ENCODE peak calls at places on chromosomes 16 and 17, in five cellular contexts. Y is BE2C, V is HCT116, B is heart right ventricle, Q is heart left ventricle. X is an unnamed sample. For H3K27me3, the result is how much of the 10 kb centered on the place peaks cover.

GRCh38 chr16:22075043-22075757 is 17.1 kb upstream of the VWA3A start:
- DNase-seq in Y (no peak), B (no peak), Q (no peak), V (no peak), X (peak)

GRCh38 chr17:75904749-75905521 is at the start of gene MRPL38:
- DNase-seq in V (peak), Q (peak), B (peak), Y (peak), X (peak)

GRCh38 chr16:64012166-64012565 is 1109.7 kb downstream of the CDH11 start:
- DNase-seq in V (no peak), B (no peak), Y (no peak), Q (no peak), X (no peak)

GRCh38 chr16:17382949-17383348 is 87.8 kb downstream of the XYLT1 start:
- DNase-seq in B (no peak), Y (no peak), Q (no peak), V (no peak), X (no peak)

GRCh38 chr17:31696184-31696602 is 162.9 kb downstream of the COPRS start:
- DNase-seq in Q (peak), B (peak), Y (peak), V (no peak), X (peak)

GRCh38 chr16:14681115-14681514 is 13.0 kb downstream of the PLA2G10 start:
- DNase-seq in V (no peak), Y (no peak), B (no peak), Q (no peak), X (no peak)

GRCh38 chr17:78724544-78724943 is 57.5 kb downstream of the CYTH1 start:
- DNase-seq in Y (peak), V (no peak), B (peak), Q (peak), X (no peak)

GRCh38 chr17:5877366-5877765 is 192.8 kb upstream of the WSCD1 start:
- DNase-seq in V (no peak), Q (no peak), Y (no peak), B (no peak), X (no peak)

GRCh38 chr17:38727661-38728220 is 2.4 kb upstream of the CISD3 start:
- DNase-seq in Y (no peak), B (no peak), V (no peak), Q (no peak), X (no peak)

GRCh38 chr16:59633996-59634579 is 900.0 kb upstream of the GOT2 start:
- DNase-seq in B (no peak), Q (no peak), V (no peak), Y (no peak), X (peak)

GRCh38 chr17:40499551-40500189 is 1.8 kb downstream of the TNS4 start:
- DNase-seq in Y (peak), B (peak), Q (peak), V (no peak), X (peak)

GRCh38 chr17:40498281-40499084 is 2.9 kb downstream of the TNS4 start:
- DNase-seq in V (no peak), Q (no peak), Y (no peak), B (no peak), X (no peak)

GRCh38 chr17:40500709-40501108 is 714 bp downstream of the TNS4 start:
- DNase-seq in Q (no peak), Y (no peak), V (no peak), B (no peak), X (no peak)

GRCh38 chr17:40501499-40501911 is at the start of gene TNS4:
- DNase-seq in V (peak), B (no peak), Q (no peak), Y (no peak), X (no peak)

DNA sequence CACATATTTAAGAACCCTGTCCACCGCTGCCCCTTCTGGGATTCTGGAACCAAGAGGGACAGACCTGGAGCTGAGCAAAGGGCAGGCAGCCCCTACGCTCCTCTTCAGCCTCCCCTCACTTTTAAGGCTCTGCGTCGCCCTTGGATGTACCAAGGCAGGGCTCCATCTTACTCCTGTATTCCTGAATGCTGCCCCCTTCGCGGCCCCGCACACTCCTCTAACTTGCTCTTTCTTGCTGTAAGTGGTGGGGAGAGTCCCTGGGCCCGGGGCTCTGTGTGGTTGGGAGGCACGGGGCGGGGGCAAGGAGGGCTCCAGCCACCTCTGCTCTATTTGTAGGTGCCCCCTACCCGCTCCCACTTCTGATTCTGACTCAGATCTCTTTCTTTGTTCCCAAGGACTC is 1.2 kb downstream of the TNS4 start:
- DNase-seq in Y (no peak), V (no peak), B (no peak), Q (no peak), X (no peak)
- H3K4me3 ChIP-seq in Y (no peak), V (peak), B (no peak), Q (no peak), X (no peak)

GRCh38 chr16:23433261-23433920 is 19.6 kb downstream of the COG7 start:
- DNase-seq in Q (no peak), B (no peak), V (no peak), Y (no peak), X (no peak)
- H3K27me3 ChIP-seq in Q (under half), B (under half), V (under half), Y (under half), X (under half)

GRCh38 chr17:37661372-37662014 is 18.2 kb upstream of the DDX52 start:
- DNase-seq in Q (no peak), V (no peak), Y (no peak), B (no peak), X (no peak)
- TF ChIP-seq CTCF in Q (no peak), V (peak), Y (peak), B (no peak), X (peak)

GRCh38 chr16:23436992-23437391 is 16.0 kb downstream of the COG7 start:
- DNase-seq in Q (no peak), B (no peak), V (no peak), Y (no peak), X (no peak)
- H3K4me3 ChIP-seq in Q (no peak), B (no peak), V (no peak), Y (no peak), X (no peak)

GRCh38 chr17:79757140-79757745 is 20.7 kb upstream of the CBX2 start:
- DNase-seq in V (no peak), Q (no peak), B (no peak), Y (no peak), X (no peak)

GRCh38 chr17:79758260-79758659 is 19.7 kb upstream of the CBX2 start:
- DNase-seq in V (no peak), Q (no peak), B (no peak), Y (no peak), X (no peak)

GRCh38 chr17:79761894-79762570 is 15.9 kb upstream of the CBX2 start:
- DNase-seq in V (no peak), Q (no peak), Y (no peak), B (no peak), X (no peak)

GRCh38 chr17:79755591-79755990 is 22.4 kb upstream of the CBX2 start:
- DNase-seq in Y (no peak), V (no peak), B (no peak), Q (no peak), X (no peak)

DNA sequence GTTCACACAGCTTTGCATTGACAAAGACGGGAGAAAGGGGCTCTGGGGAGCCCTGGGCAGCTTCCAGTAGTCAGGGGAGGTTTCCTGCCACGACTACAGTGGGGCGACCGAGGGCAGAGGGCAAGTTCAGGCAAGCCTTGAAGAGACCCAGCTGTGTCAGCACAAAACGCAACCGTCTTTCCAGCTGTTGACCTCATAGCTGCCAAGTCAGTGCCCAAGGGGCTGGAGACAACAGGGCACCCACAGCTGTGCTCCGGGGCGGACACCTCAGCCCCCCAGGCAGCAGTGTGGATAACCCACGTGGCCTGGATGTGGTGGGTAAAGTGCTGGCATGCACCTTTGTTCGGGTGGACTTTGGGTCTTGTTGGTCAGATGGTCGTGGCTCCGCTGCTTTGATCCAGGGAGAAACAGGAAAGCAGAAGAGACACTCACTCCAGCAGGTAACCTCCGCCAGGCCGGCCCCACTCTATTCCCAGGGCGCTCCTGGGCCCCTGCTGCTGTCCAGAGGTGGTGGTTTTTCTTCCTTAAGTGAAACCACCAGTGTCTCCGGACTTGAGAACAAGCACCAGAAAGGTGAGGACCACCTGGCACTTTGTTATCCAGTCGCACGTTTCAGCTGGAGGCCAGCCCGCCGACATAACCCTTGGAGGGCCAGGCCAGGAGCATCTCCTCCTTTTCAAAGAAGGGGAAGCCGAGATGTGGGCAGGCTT is 17.6 kb upstream of the CBX2 start:
- DNase-seq in B (no peak), V (no peak), Q (no peak), Y (no peak), X (no peak)
- H3K27me3 ChIP-seq in B (under half), V (under half), Q (under half), Y (under half), X (under half)

GRCh38 chr16:2208308-2208707 is 2.4 kb downstream of the BRICD5 start:
- DNase-seq in B (no peak), Q (no peak), Y (no peak), V (no peak), X (no peak)

GRCh38 chr16:2210386-2211365 is at the start of gene BRICD5:
- DNase-seq in Q (no peak), V (no peak), Y (no peak), B (no peak), X (no peak)

GRCh38 chr16:2210009-2210332 is 692 bp downstream of the BRICD5 start:
- DNase-seq in Q (no peak), B (no peak), V (no peak), Y (no peak), X (no peak)

GRCh38 chr16:2208772-2209171 is 1.9 kb downstream of the BRICD5 start:
- DNase-seq in V (no peak), Q (no peak), B (no peak), Y (no peak), X (no peak)

DNA sequence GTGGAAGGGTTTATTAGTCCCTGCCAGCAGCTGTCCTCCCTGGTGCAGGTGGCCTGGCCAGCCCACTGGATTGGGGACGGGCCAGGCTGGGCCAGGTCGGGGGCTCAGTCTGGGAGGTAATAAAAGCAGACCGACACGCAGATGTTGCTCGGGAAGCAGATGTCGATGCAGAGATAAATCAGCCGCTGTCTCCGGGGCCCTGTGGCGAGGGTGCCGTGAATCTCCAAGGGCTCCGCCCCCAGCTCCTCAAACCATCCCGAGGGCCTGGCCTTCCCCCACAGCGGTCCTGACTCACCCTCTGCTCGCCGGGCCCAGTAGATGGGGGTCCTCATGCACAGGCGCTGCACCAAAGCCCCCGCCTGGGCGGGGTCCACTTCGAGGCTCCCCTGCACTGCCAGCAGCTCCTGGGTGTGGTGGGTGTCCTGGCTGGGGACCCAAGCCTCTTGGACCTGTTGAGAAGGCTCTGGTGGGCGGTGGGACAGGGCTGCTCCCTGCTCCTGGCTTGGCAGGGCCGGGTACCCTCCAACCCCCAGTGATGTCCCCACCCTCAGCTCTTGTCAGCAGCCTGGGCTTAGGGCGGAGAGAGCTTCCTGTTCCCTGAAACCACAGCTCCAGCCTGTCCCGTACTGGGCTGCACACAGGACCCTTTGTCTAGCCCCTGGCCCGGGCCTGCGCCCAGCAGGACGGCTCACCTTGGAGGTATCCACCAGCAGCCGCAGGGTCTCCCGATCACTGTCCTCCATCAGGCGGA is 1.2 kb downstream of the BRICD5 start:
- DNase-seq in V (no peak), B (no peak), Y (no peak), Q (no peak), X (no peak)
- TF ChIP-seq CTCF in V (no peak), B (no peak), Y (no peak), Q (no peak), X (no peak)

GRCh38 chr17:65398036-65398787 is 163.2 kb downstream of the AXIN2 start:
- DNase-seq in B (no peak), V (no peak), Y (no peak), Q (no peak), X (no peak)
- H3K4me3 ChIP-seq in B (no peak), V (no peak), Y (no peak), Q (no peak), X (no peak)

GRCh38 chr17:29010586-29010985 is 4.8 kb upstream of the SEZ6 start:
- DNase-seq in Q (no peak), B (no peak), V (no peak), Y (no peak), X (no peak)
- H3K27me3 ChIP-seq in Q (under half), B (under half), V (half or more), Y (under half), X (under half)

DNA sequence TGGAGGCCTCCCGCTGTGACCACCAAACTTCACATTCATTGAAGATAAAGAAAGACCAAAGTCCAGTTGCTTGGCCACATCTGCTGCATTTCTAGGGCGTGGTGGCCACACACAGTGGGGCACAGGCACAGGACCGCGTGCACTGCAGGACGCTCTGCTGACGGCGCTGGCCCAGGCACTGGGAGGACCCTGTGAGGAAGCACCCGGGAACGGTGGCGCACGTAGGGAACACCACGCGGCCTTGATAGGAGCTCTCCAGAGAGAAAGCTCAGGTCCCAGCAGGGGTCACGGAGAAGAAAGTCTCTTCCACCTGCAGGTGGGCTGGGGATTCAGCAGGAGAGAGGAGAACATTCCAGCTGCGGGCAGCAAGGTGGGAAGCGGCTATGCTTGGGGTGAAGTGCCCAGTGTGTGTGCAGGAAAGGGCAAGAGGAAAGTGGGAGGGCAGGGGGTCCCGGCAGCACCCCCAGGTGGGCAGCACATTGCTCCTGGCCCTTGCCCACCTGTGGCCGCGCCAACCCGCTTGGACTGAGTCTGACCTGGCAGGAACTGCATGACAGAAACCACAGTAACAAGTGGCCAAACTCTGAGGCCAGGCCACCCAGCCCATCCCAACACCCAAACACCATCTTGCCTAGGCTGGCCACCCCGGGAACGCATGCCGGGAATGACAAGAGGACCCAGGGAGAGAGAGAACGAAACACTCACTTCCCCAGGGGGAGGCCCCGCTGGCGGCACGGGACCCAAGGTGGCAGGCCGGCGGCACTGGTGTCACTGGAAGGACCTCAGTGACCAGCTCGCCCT is 32.8 kb downstream of the TBC1D16 start:
- DNase-seq in Y (no peak), Q (peak), B (no peak), V (no peak), X (no peak)
- TF ChIP-seq CTCF in Y (no peak), Q (no peak), B (no peak), V (no peak), X (no peak)